ENCODE peak calls at places on chromosomes 4 and X, in six cellular contexts. P is IMR-90, K is H1, D is neuronal stem cell, A is mesendoderm, T is mesenchymal stem cell. O is an unnamed sample.
A peak's percentile ranks its signal among the peaks of the same experiment; 100 is the strongest.

GRCh38 chrX:69034451-69034850 is 130.8 kb downstream of the PJA1 start:
- DNase-seq in P (no peak), K (no peak), D (no peak), A (no peak), T (no peak), O (no peak)

GRCh38 chr4:114601304-114602052 is 2.9 kb downstream of the UGT8 start:
- DNase-seq in P (no peak), K (no peak), D (no peak), A (no peak), T (no peak), O (no peak)

GRCh38 chr4:106273831-106274230 is 42.2 kb downstream of the TBCK start:
- DNase-seq in P (peak; percentile 22), K (no peak), D (no peak), A (peak; percentile 54), T (peak; percentile 10), O (peak; percentile 66)

GRCh38 chr4:13921805-13922204 is 294.3 kb upstream of the BOD1L1 start:
- DNase-seq in P (peak; percentile 69), K (no peak), D (no peak), A (no peak), T (peak; percentile 62), O (no peak)

GRCh38 chr4:6446538-6447451 is 25.6 kb downstream of the PPP2R2C start:
- DNase-seq in P (no peak), K (no peak), D (no peak), A (no peak), T (no peak), O (no peak)

GRCh38 chr4:152346979-152347378 is 188.9 kb downstream of the FBXW7 start:
- DNase-seq in P (no peak), K (no peak), D (no peak), A (no peak), T (no peak), O (no peak)

GRCh38 chr4:38610844-38611550 is 53.0 kb upstream of the KLF3 start:
- DNase-seq in P (no peak), K (no peak), D (no peak), A (no peak), T (no peak), O (no peak)

GRCh38 chr4:34891892-34892291 is 1352.4 kb downstream of the ARAP2 start:
- DNase-seq in P (no peak), K (no peak), D (no peak), A (no peak), T (no peak), O (no peak)

GRCh38 chr4:835148-836002 is 9.4 kb upstream of the CPLX1 start:
- DNase-seq in P (no peak), K (no peak), D (no peak), A (no peak), T (no peak), O (no peak)

GRCh38 chr4:165518658-165519057 is 139.8 kb downstream of the CPE start:
- DNase-seq in P (no peak), K (no peak), D (no peak), A (no peak), T (no peak), O (no peak)

GRCh38 chr4:5098176-5098575 is 46.9 kb downstream of the STK32B start:
- DNase-seq in P (peak; percentile 41), K (no peak), D (no peak), A (peak; percentile 7), T (peak; percentile 41), O (no peak)

GRCh38 chr4:93867416-93868001 is 39.0 kb downstream of the ATOH1 start:
- DNase-seq in P (no peak), K (no peak), D (no peak), A (no peak), T (no peak), O (no peak)

GRCh38 chr4:139304920-139305319 is 2.6 kb upstream of the NDUFC1 start:
- DNase-seq in P (no peak), K (no peak), D (no peak), A (no peak), T (no peak), O (no peak)

GRCh38 chrX:118239471-118239870 is 106.4 kb upstream of the WDR44 start:
- DNase-seq in P (peak; percentile 61), K (no peak), D (no peak), A (no peak), T (no peak), O (no peak)

GRCh38 chr4:77862478-77863216 is at the start of gene MRPL1:
- DNase-seq in P (peak; percentile 96), K (peak; percentile 68), D (peak; percentile 79), A (peak; percentile 97), T (peak; percentile 97), O (peak; percentile 97)
- H2BK5ac ChIP-seq in P (peak within 1 kb of the TSS; percentile 94), K (peak within 1 kb of the TSS; percentile 92), D (no peak within 1 kb of the TSS), A (peak within 1 kb of the TSS; percentile 73), T (no peak within 1 kb of the TSS), O (peak within 1 kb of the TSS; percentile 47)

GRCh38 chr4:69096810-69097209 is 536 bp downstream of the UGT2B7 start:
- DNase-seq in P (no peak), K (no peak), D (no peak), A (no peak), T (no peak), O (no peak)
- H3K4me3 ChIP-seq in P (no peak overlapping the region), K (no peak overlapping the region), D (no peak overlapping the region), A (no peak overlapping the region), T (no peak overlapping the region), O (no peak overlapping the region)

GRCh38 chrX:138709886-138710285 is 1.6 kb downstream of the FGF13 start:
- DNase-seq in P (no peak), K (no peak), D (peak; percentile 2), A (peak; percentile 25), T (no peak), O (no peak)

GRCh38 chrX:138708268-138708667 is 3.2 kb downstream of the FGF13 start:
- DNase-seq in P (no peak), K (no peak), D (no peak), A (no peak), T (no peak), O (no peak)

GRCh38 chrX:138710866-138711331 is 618 bp downstream of the FGF13 start:
- DNase-seq in P (no peak), K (no peak), D (peak; percentile 26), A (peak; percentile 46), T (no peak), O (no peak)

GRCh38 chrX:138710311-138710791 is 1.2 kb downstream of the FGF13 start:
- DNase-seq in P (no peak), K (no peak), D (peak; percentile 0), A (peak; percentile 25), T (no peak), O (no peak)

DNA sequence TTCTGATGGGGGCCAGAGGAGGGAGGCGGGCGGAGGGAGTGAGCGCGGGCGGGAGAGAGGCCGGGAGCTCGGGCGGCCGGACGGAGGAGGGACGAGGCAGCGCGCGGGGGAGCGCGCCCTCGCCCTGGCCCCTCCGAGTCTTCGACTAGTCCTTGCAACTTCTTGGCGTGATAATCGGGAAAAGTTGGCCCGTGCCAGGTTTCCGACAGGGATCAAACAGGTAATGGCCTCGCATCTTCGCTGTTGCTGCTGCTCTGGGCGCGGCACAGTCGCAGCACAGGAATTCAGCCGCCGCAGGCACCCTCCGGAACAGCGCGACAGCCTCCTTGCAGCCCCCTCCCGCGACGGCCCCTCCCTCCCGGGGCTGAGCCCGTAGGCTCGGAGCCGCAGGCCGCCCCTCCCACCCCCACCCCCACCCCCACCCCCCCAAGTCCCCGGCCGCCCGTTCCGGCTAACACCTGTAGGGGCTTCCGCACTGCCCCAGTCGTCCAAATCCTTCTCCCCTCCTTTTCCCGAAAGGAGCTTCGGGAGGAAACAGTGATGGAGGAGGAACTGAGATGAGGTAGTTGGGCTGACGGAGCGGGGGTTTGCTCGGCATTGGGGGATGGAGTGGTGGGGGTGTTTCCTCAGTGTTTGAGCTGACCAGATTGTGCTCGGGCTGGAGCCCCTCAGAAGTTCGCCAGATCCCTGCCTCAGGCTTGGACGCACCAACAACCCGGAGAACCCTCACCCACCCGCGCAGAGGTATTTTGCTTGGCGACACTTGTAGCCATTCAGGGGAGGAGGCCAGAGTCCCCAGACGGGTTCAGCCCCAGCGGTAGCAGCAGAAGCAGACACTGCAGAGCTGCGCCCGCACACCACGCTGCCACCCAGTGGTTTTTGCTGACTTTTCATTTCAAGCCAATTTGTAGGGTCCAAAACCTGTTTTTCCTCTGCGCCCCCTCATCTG is at the start of gene FGF13:
- DNase-seq in P (no peak), K (peak; percentile 21), D (peak; percentile 48), A (peak; percentile 86), T (no peak), O (no peak)
- H3K4me2 ChIP-seq in P (no peak within 1 kb of the TSS), K (peak within 1 kb of the TSS; percentile 88), D (peak within 1 kb of the TSS; percentile 81), A (peak within 1 kb of the TSS; percentile 62), T (peak within 1 kb of the TSS; percentile 87), O (peak within 1 kb of the TSS; percentile 92)

GRCh38 chr4:118801895-118802575 is 33.9 kb downstream of the SEC24D start:
- DNase-seq in P (no peak), K (no peak), D (no peak), A (no peak), T (peak; percentile 44), O (no peak)
- H2BK5ac ChIP-seq in P (peak overlapping the region; percentile 18), K (no peak overlapping the region), D (no peak overlapping the region), A (no peak overlapping the region), T (no peak overlapping the region), O (no peak overlapping the region)

DNA sequence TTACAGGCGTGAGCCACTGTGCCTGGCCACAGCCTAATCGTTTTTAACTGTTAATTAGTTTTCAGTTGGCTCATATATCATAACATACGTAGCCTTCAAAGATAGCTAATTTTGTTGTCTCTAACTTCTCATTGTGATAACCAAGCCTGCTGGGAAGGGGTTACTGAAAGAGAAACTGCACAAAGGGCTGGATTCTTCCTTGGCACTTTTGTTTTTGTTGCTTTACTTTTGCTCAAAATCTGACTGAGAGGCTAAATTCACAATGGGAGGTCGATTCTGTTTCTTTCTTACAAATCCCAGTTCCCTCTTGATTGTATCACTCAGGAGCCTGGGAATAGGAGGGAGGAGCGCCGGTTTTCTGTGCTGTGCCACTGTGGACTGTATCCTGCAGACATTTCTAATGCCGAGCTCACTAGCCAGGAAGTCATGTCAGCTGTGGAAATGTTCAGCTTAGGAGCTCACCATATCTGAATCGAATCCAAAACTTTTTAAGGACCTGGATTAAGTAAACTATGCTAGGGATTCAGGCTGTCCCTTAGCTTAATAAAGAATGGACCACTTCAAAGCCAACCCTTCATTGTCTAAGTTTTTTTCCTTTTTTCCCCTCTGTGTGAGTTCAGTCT is 120.5 kb upstream of the FAT1 start:
- DNase-seq in P (peak; percentile 70), K (no peak), D (peak; percentile 69), A (peak; percentile 35), T (peak; percentile 82), O (no peak)
- H3K4me3 ChIP-seq in P (peak overlapping the region; percentile 36), K (no peak overlapping the region), D (peak overlapping the region; percentile 30), A (no peak overlapping the region), T (no peak overlapping the region), O (no peak overlapping the region)

O was measured in trophoblast cell.